ENCODE peak calls at places on chromosomes 3 and 15, in six cellular contexts. R is trophoblast cell, U is H1, M is fibroblast of lung, G is GM23248, J is hepatocyte. O is an unnamed sample.

GRCh38 chr3:6124875-6125274 is 736.0 kb upstream of the GRM7 start:
- DNase-seq in J (no peak), U (no peak), M (no peak), R (peak; percentile 64), G (no peak), O (no peak)

GRCh38 chr3:146948161-146948560 is 343.0 kb upstream of the PLSCR5 start:
- DNase-seq in R (no peak), U (no peak), M (peak; percentile 15), G (no peak), J (no peak), O (no peak)

GRCh38 chr3:123683146-123683545 is 98.3 kb upstream of the HACD2 start:
- DNase-seq in U (no peak), G (no peak), M (no peak), J (no peak), R (no peak), O (no peak)

GRCh38 chr3:193982258-193982659 is 153.7 kb upstream of the HES1 start:
- DNase-seq in M (peak; percentile 89), J (no peak), R (no peak), G (peak; percentile 92), U (no peak), O (peak; percentile 25)

GRCh38 chr3:123552095-123552714 is 32.6 kb downstream of the HACD2 start:
- DNase-seq in G (peak; percentile 45), M (no peak), U (no peak), R (peak; percentile 24), J (no peak), O (no peak)

GRCh38 chr15:67782592-67782991 is 42.7 kb upstream of the SKOR1 start:
- DNase-seq in M (no peak), U (no peak), J (no peak), G (no peak), R (no peak), O (no peak)

GRCh38 chr3:102299125-102299877 is 135.5 kb upstream of the ZPLD1 start:
- DNase-seq in M (peak; percentile 3), R (no peak), U (no peak), J (no peak), G (no peak), O (peak; percentile 97)

GRCh38 chr3:60720696-60721228 is 530.5 kb downstream of the FHIT start:
- DNase-seq in G (peak; percentile 71), M (peak; percentile 80), R (no peak), U (no peak), J (no peak), O (no peak)

GRCh38 chr15:31214864-31215489 is 111.7 kb upstream of the KLF13 start:
- DNase-seq in G (peak; percentile 85), M (no peak), U (no peak), J (peak; percentile 53), R (no peak), O (no peak)

GRCh38 chr3:108180214-108180613 is 42.0 kb downstream of the IFT57 start:
- DNase-seq in R (no peak), G (peak; percentile 84), M (peak; percentile 91), U (no peak), J (no peak), O (no peak)

GRCh38 chr3:187101184-187102072 is 37.9 kb downstream of the RPL39L start:
- DNase-seq in R (peak; percentile 3), M (peak; percentile 87), J (peak; percentile 57), G (peak; percentile 56), U (no peak), O (no peak)

GRCh38 chr15:29143909-29144308 is 125.7 kb downstream of the NSMCE3 start:
- DNase-seq in J (no peak), G (peak; percentile 90), R (peak; percentile 22), U (no peak), M (peak; percentile 92), O (no peak)

GRCh38 chr3:127002195-127003174 is 19.6 kb downstream of the PLXNA1 start:
- DNase-seq in M (peak; percentile 93), G (peak; percentile 94), J (peak; percentile 88), R (no peak), U (peak; percentile 90), O (no peak)

GRCh38 chr15:86135030-86135429 is 55.4 kb downstream of the AGBL1 start:
- DNase-seq in R (no peak), M (no peak), G (no peak), J (peak; percentile 37), U (no peak), O (no peak)

GRCh38 chr15:52180196-52180835 is 10.9 kb downstream of the GNB5 start:
- DNase-seq in J (no peak), G (peak; percentile 7), U (peak; percentile 54), M (no peak), R (no peak), O (no peak)

GRCh38 chr15:57692709-57693108 is 13.8 kb upstream of the POLR2M start:
- DNase-seq in M (peak; percentile 73), J (no peak), R (no peak), U (no peak), G (peak; percentile 47), O (no peak)

GRCh38 chr15:55221090-55222011 is 24.6 kb upstream of the RSL24D1 start:
- DNase-seq in J (peak; percentile 78), R (peak; percentile 87), U (no peak), M (peak; percentile 95), G (peak; percentile 95), O (no peak)

GRCh38 chr3:128813003-128813564 is 66.3 kb upstream of the ACAD9 start:
- DNase-seq in M (no peak), R (no peak), U (no peak), J (no peak), G (no peak), O (no peak)

GRCh38 chr3:189800436-189800835 is 169.2 kb downstream of the TP63 start:
- DNase-seq in J (no peak), U (no peak), G (no peak), M (no peak), R (peak; percentile 75), O (no peak)

GRCh38 chr3:189803254-189803653 is 172.1 kb downstream of the TP63 start:
- DNase-seq in R (peak; percentile 17), G (no peak), M (no peak), U (no peak), J (no peak), O (no peak)

GRCh38 chr3:189797103-189797850 is 166.1 kb downstream of the TP63 start:
- DNase-seq in J (no peak), U (no peak), G (no peak), M (no peak), R (no peak), O (no peak)

GRCh38 chr3:189794518-189794917 is 163.3 kb downstream of the TP63 start:
- DNase-seq in G (no peak), U (no peak), J (no peak), M (no peak), R (no peak), O (no peak)

GRCh38 chr3:189799366-189799765 is 168.2 kb downstream of the TP63 start:
- DNase-seq in G (no peak), R (no peak), M (no peak), U (no peak), J (no peak), O (no peak)
- H3K79me2 ChIP-seq in G (no peaks in the 10 kb centered on the region), R (no peaks in the 10 kb centered on the region), M (no peaks in the 10 kb centered on the region), U (no peaks in the 10 kb centered on the region), J (no peaks in the 10 kb centered on the region), O (peaks cover 100% of the 10 kb centered on the region)

GRCh38 chr15:84983711-84984110 is 2.1 kb downstream of the PDE8A start:
- DNase-seq in U (no peak), J (no peak), R (no peak), M (no peak), G (peak; percentile 14), O (no peak)
- H3K4me1 ChIP-seq in U (no peaks in the 10 kb centered on the region), J (peaks cover 16% of the 10 kb centered on the region), R (peaks cover 3% of the 10 kb centered on the region), M (peaks cover 7% of the 10 kb centered on the region), G (peaks cover 10% of the 10 kb centered on the region), O (peaks cover 18% of the 10 kb centered on the region)

GRCh38 chr3:117932441-117932840 is 1102.2 kb downstream of the IGSF11 start:
- DNase-seq in R (no peak), M (no peak), J (no peak), G (no peak), U (no peak), O (no peak)
- H3K79me2 ChIP-seq in R (no peaks in the 10 kb centered on the region), M (no peaks in the 10 kb centered on the region), J (no peaks in the 10 kb centered on the region), G (no peaks in the 10 kb centered on the region), U (no peaks in the 10 kb centered on the region), O (no peaks in the 10 kb centered on the region)

GRCh38 chr3:100420885-100421284 is 19.5 kb downstream of the LNP1 start:
- DNase-seq in M (no peak), U (no peak), J (no peak), R (no peak), G (no peak), O (no peak)
- H3K4me1 ChIP-seq in M (no peaks in the 10 kb centered on the region), U (no peaks in the 10 kb centered on the region), J (peaks cover 18% of the 10 kb centered on the region), R (peaks cover 2% of the 10 kb centered on the region), G (no peaks in the 10 kb centered on the region), O (peaks cover 11% of the 10 kb centered on the region)

GRCh38 chr3:197951392-197951990 is 1.5 kb downstream of the RPL35A start:
- DNase-seq in J (no peak), M (no peak), G (no peak), U (no peak), R (no peak), O (no peak)
- H3K79me2 ChIP-seq in J (peaks cover 43% of the 10 kb centered on the region), M (peaks cover 41% of the 10 kb centered on the region), G (peaks cover 53% of the 10 kb centered on the region), U (peaks cover 38% of the 10 kb centered on the region), R (peaks cover 9% of the 10 kb centered on the region), O (peaks cover 44% of the 10 kb centered on the region)

O was measured in keratinocyte.